ENCODE peak calls at places on chromosomes 16 and 17, in six cellular contexts. N is foreskin fibroblast; U is CD8-positive, alpha-beta memory T cell; T is HAP-1; E is adipocyte; L is lung. Y is an unnamed sample.

GRCh38 chr17:83069931-83070374 is 9.5 kb upstream of the METRNL start:
- DNase-seq in E (no peak), U (no peak), L (no peak), N (no peak), T (no peak), Y (no peak)

GRCh38 chr16:87661561-87661960 is 59.3 kb downstream of the JPH3 start:
- DNase-seq in T (peak; percentile 74), L (no peak), N (peak; percentile 30), U (no peak), E (peak; percentile 63), Y (no peak)

GRCh38 chr17:46942441-46943217 is 19.7 kb downstream of the GOSR2 start:
- DNase-seq in N (peak; percentile 62), U (peak; percentile 61), E (peak; percentile 86), L (peak; percentile 58), T (peak; percentile 84), Y (no peak)

GRCh38 chr17:43319293-43320124 is 79.3 kb upstream of the ARL4D start:
- DNase-seq in N (no peak), E (no peak), T (no peak), U (no peak), L (no peak), Y (no peak)

GRCh38 chr17:16150251-16150859 is 65.0 kb downstream of the NCOR1 start:
- DNase-seq in U (no peak), N (peak; percentile 6), E (peak; percentile 66), T (no peak), L (no peak), Y (peak; percentile 7)

GRCh38 chr16:79792952-79793351 is 192.4 kb upstream of the MAF start:
- DNase-seq in L (no peak), T (no peak), E (no peak), U (no peak), N (no peak), Y (peak; percentile 4)

GRCh38 chr16:23401142-23401541 is 51.8 kb downstream of the COG7 start:
- DNase-seq in N (no peak), L (peak; percentile 56), T (no peak), U (no peak), E (no peak), Y (no peak)

GRCh38 chr16:976389-976931 is 5.1 kb upstream of the SOX8 start:
- DNase-seq in T (no peak), N (no peak), E (no peak), L (no peak), U (no peak), Y (no peak)

GRCh38 chr17:79563237-79564013 is 47.4 kb downstream of the RBFOX3 start:
- DNase-seq in L (no peak), U (no peak), N (no peak), E (peak; percentile 10), T (no peak), Y (peak; percentile 1)

GRCh38 chr17:43676471-43676870 is 14.7 kb upstream of the MEOX1 start:
- DNase-seq in E (no peak), U (no peak), T (no peak), L (no peak), N (no peak), Y (no peak)

GRCh38 chr17:2335726-2336214 is 487 bp downstream of the TSR1 start:
- DNase-seq in N (no peak), E (peak; percentile 22), L (no peak), U (no peak), T (peak; percentile 22), Y (no peak)

GRCh38 chr16:68406458-68407041 is 41.8 kb downstream of the SMPD3 start:
- DNase-seq in N (peak; percentile 32), T (peak; percentile 80), L (no peak), E (peak; percentile 63), U (no peak), Y (no peak)

GRCh38 chr16:1991135-1991551 is 1.4 kb downstream of the SYNGR3 start:
- DNase-seq in U (peak; percentile 76), N (no peak), E (no peak), L (no peak), T (no peak), Y (no peak)

GRCh38 chr16:1989209-1989825 is 453 bp upstream of the SYNGR3 start:
- DNase-seq in E (no peak), L (no peak), T (peak; percentile 57), U (no peak), N (no peak), Y (no peak)

GRCh38 chr16:1991588-1992474 is 2.1 kb downstream of the SYNGR3 start:
- DNase-seq in L (peak; percentile 95), N (peak; percentile 81), E (peak; percentile 97), T (peak; percentile 94), U (peak; percentile 98), Y (peak; percentile 64)

GRCh38 chr16:1990336-1991134 is 765 bp downstream of the SYNGR3 start:
- DNase-seq in L (no peak), T (peak; percentile 76), U (peak; percentile 68), N (no peak), E (peak; percentile 29), Y (no peak)

GRCh38 chr16:1989826-1990335 is at the start of gene SYNGR3:
- DNase-seq in E (peak; percentile 47), L (no peak), N (no peak), T (no peak), U (no peak), Y (no peak)
- H3K4me3 ChIP-seq in E (no peak within 1 kb of the TSS), L (no peak within 1 kb of the TSS), N (no peak within 1 kb of the TSS), T (peak within 1 kb of the TSS; percentile 40), U (peak within 1 kb of the TSS; percentile 64), Y (peak within 1 kb of the TSS; percentile 18)

DNA sequence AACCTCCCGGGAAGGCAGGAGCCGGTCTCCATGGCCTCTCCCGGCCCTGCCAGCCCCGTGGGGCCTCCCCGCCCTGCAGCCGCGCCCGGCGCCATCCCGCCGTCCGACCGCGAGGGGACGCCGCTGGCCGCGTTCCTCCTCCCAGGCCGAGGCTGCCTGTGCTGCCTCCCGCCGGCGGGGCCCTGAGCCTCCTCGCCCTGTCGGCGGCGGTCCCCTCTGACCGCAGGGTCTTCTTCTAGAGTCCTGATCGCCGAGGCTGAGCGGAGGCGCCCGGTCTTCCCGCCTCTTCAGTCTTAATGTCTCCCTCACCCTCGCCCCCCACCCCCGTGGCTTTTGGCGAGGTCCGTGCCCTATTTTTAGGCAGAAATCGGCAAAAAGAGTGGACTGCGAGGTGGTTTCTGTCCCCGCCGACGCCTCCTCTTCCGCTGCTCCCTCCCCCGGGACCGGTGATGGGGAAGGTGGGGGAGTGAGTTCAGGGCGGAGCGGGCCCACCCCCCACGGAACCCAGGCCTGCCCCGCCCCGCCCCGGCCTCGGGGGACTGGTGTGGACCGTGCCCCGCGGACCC is 794 bp upstream of the CPNE7 start:
- DNase-seq in E (peak; percentile 93), N (peak; percentile 77), L (no peak), T (peak; percentile 85), U (peak; percentile 67), Y (no peak)
- H3K4me3 ChIP-seq in E (peak overlapping the region; percentile 58), N (peak overlapping the region; percentile 46), L (no peak overlapping the region), T (peak overlapping the region; percentile 47), U (peak overlapping the region; percentile 28), Y (peak overlapping the region; percentile 52)

GRCh38 chr17:45413498-45413923 is 19.2 kb downstream of the ARHGAP27 start:
- DNase-seq in U (no peak), N (no peak), L (no peak), T (no peak), E (no peak), Y (no peak)

GRCh38 chr17:45411348-45412105 is 21.1 kb downstream of the ARHGAP27 start:
- DNase-seq in U (no peak), E (no peak), N (no peak), L (no peak), T (no peak), Y (no peak)

GRCh38 chr17:45409659-45410076 is 23.0 kb downstream of the ARHGAP27 start:
- DNase-seq in T (no peak), L (no peak), U (no peak), E (no peak), N (no peak), Y (no peak)

GRCh38 chr17:45408611-45409421 is 23.9 kb downstream of the ARHGAP27 start:
- DNase-seq in N (no peak), L (no peak), E (peak; percentile 19), U (peak; percentile 30), T (no peak), Y (no peak)

GRCh38 chr17:45410144-45411091 is 22.3 kb downstream of the ARHGAP27 start:
- DNase-seq in N (no peak), L (no peak), U (peak; percentile 70), E (no peak), T (no peak), Y (no peak)
- H3K4me3 ChIP-seq in N (no peak overlapping the region), L (peak overlapping the region; percentile 18), U (peak overlapping the region; percentile 100), E (no peak overlapping the region), T (no peak overlapping the region), Y (no peak overlapping the region)

DNA sequence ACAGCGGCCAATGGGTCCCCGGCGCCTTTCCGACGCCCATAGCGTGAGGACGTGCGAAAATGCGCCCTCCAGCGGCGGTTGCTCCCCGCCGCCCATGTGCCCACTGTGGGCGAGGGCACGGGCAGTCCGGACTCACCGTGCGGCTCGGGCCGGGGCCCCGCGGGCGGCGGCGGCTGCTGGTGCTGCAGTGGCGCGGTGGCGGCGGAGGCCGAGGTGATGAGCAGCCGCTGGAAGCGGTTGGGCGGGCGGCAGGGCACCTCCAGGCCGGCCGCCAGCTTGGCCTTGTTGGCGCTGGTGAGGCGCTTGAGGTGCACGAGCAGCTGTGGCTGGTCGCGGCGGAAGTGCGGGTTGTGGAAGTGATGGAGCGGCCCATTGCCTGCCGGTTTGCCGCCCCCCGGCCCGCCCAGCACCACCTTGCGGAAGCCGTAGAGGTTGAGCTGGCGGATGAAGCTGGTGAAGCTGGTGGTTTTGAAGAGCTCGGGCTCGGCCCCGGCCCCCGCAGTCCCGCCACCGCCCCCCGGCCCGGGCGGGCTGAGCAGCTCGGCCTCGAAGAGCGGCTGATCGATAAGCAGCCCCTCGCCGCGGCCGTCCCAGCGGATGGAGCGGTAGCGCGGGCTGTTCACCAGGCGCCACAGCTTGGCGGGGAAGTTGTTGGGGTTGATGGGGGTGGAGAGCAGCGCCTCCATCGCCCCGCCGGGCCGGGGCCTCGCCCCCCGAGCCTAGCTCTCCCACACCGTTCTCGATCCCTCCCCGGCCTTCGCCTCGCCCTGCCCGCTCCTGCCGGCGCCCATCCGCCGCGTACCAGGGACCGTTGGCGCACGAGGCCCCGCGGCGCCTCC is at the start of gene HSF5:
- DNase-seq in N (no peak), L (no peak), T (no peak), U (peak; percentile 83), E (no peak), Y (no peak)
- H3K4me3 ChIP-seq in N (no peak within 1 kb of the TSS), L (no peak within 1 kb of the TSS), T (no peak within 1 kb of the TSS), U (peak within 1 kb of the TSS; percentile 12), E (no peak within 1 kb of the TSS), Y (no peak within 1 kb of the TSS)

GRCh38 chr17:39626671-39627169 is at the start of gene PPP1R1B:
- DNase-seq in T (no peak), L (no peak), E (peak; percentile 19), U (no peak), N (no peak), Y (no peak)
- H3K4me3 ChIP-seq in T (no peak within 1 kb of the TSS), L (no peak within 1 kb of the TSS), E (peak within 1 kb of the TSS; percentile 55), U (no peak within 1 kb of the TSS), N (no peak within 1 kb of the TSS), Y (peak within 1 kb of the TSS; percentile 32)

DNA sequence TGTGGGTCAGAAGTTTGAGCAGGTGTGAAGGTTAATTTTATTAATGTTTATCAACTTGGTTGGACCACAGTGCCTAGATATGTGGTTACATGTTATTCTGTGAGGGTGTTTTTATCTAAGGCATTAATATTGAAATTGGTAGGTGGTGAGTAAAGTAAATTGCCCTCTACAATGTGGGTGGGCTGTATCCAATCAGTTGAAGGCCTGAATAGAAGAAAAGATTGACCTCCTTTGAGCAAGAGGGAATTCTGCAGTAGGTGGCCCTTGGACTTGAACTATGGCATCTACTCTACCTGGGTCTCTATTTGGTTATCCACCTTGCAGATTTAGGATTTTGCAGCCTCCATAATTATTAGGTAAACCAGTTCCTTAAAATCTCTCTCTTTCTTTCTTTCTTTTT is 356.8 kb upstream of the EEF2KMT start:
- DNase-seq in U (no peak), N (no peak), L (no peak), T (no peak), E (no peak), Y (no peak)
- H3K4me3 ChIP-seq in U (no peak overlapping the region), N (no peak overlapping the region), L (no peak overlapping the region), T (no peak overlapping the region), E (no peak overlapping the region), Y (no peak overlapping the region)